ENCODE peak calls at places on chromosome 13, in eight cellular contexts. W, Z, U, K, E, V, I and Y are unnamed samples. For H3K36me3 and H3K4me1, the result is how much of the 10 kb centered on the place peaks cover.

GRCh38 chr13:69389899-69390298 is 717.7 kb upstream of the ATXN8OS start:
- DNase-seq in V (no peak), W (no peak), K (no peak), Z (no peak), I (no peak), E (no peak), U (no peak), Y (no peak)

GRCh38 chr13:36706755-36707154 is 32.9 kb downstream of the SERTM1 start:
- DNase-seq in K (no peak), I (no peak), W (no peak), U (no peak), E (no peak), V (no peak), Z (no peak), Y (no peak)

GRCh38 chr13:96796234-96796633 is 198.0 kb downstream of the OXGR1 start:
- DNase-seq in E (no peak), K (no peak), W (no peak), Z (no peak), I (no peak), U (no peak), V (no peak), Y (no peak)

GRCh38 chr13:25561842-25562241 is 190.1 kb downstream of the ATP8A2 start:
- DNase-seq in Z (no peak), V (no peak), I (no peak), E (no peak), K (no peak), W (no peak), U (no peak), Y (no peak)

GRCh38 chr13:71864981-71865857 is 1.8 kb downstream of the DACH1 start:
- DNase-seq in K (peak), U (no peak), I (peak), V (peak), W (peak), Z (peak), E (peak), Y (peak)

GRCh38 chr13:35903075-35903474 is 228.1 kb downstream of the DCLK1 start:
- DNase-seq in K (no peak), I (no peak), W (no peak), U (no peak), Z (no peak), E (no peak), V (no peak), Y (no peak)

GRCh38 chr13:41995946-41996345 is 35.0 kb upstream of the VWA8 start:
- DNase-seq in E (no peak), I (no peak), U (no peak), Z (no peak), K (no peak), W (no peak), V (peak), Y (no peak)

GRCh38 chr13:46544208-46544607 is 8.8 kb upstream of the LRCH1 start:
- DNase-seq in U (no peak), W (no peak), V (no peak), K (no peak), I (no peak), E (no peak), Z (no peak), Y (no peak)

GRCh38 chr13:29693297-29693945 is 97.9 kb upstream of the SLC7A1 start:
- DNase-seq in K (no peak), E (no peak), V (peak), Z (peak), U (no peak), I (no peak), W (no peak), Y (no peak)

GRCh38 chr13:103157434-103158145 is 91.4 kb upstream of the SLC10A2 start:
- DNase-seq in K (no peak), W (no peak), U (no peak), Z (no peak), V (no peak), E (no peak), I (no peak), Y (no peak)

GRCh38 chr13:34155931-34156607 is 338.1 kb downstream of the RFC3 start:
- DNase-seq in W (no peak), V (no peak), Z (no peak), K (no peak), E (no peak), U (no peak), I (no peak), Y (peak)

GRCh38 chr13:75760182-75760981 is 124.3 kb downstream of the LMO7 start:
- DNase-seq in W (peak), Z (peak), K (no peak), I (no peak), V (peak), E (peak), U (no peak), Y (no peak)

GRCh38 chr13:42486711-42487198 is 87.2 kb upstream of the TNFSF11 start:
- DNase-seq in E (no peak), K (no peak), U (no peak), V (peak), Z (no peak), W (no peak), I (no peak), Y (no peak)

GRCh38 chr13:73870970-73871935 is 263.0 kb downstream of the KLF12 start:
- DNase-seq in I (no peak), U (no peak), W (no peak), E (no peak), Z (no peak), V (no peak), K (no peak), Y (no peak)

GRCh38 chr13:26685606-26686005 is 75.0 kb downstream of the GPR12 start:
- DNase-seq in U (no peak), E (no peak), K (no peak), W (no peak), I (no peak), Z (no peak), V (no peak), Y (no peak)
- H3K36me3 ChIP-seq in U (under half), E (under half), K (under half), W (half or more), I (under half), Z (under half), V (under half), Y (under half)

DNA sequence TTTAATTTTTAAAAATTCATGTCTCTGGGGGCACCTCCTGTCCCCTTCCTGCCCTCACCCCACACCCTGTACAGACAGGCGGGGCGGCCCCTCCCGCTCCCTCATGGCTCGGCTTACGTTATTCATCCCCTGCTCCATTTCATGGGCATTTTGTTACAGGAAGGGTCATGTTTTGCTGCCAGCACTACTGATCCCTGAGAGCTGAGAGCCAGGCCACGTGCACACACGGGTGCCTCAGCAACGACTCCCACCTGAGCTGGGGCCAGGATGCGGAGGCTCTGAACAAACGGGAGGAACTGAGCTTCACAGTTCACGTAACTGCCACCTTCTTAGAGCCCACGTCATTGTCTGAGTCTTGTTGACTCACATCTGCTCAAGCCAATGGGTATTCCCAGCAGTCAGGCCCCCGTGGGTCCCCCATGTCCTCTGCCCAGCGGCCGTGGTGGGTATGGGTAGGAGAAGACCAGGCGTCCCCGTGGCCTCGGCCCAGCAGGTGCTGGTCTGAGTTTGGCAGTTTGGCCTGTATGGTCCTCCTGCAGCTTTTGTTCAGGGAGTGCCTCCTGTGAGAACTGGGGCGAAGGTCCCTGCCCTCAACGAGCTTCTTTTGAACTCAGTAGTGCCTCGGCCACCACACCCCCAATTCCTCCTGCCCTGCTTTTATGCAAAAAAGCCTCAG is 16.4 kb upstream of the TMEM255B start:
- DNase-seq in W (no peak), E (no peak), K (no peak), V (no peak), Z (no peak), U (no peak), I (no peak), Y (no peak)
- H3K4me1 ChIP-seq in W (under half), E (under half), K (under half), V (under half), Z (under half), U (under half), I (under half), Y (under half)

GRCh38 chr13:24452044-24452443 is 60.5 kb downstream of the PARP4 start:
- DNase-seq in Z (no peak), W (no peak), I (no peak), K (no peak), E (no peak), U (no peak), V (no peak), Y (no peak)
- H3K36me3 ChIP-seq in Z (under half), W (under half), I (half or more), K (under half), E (under half), U (under half), V (under half), Y (under half)

DNA sequence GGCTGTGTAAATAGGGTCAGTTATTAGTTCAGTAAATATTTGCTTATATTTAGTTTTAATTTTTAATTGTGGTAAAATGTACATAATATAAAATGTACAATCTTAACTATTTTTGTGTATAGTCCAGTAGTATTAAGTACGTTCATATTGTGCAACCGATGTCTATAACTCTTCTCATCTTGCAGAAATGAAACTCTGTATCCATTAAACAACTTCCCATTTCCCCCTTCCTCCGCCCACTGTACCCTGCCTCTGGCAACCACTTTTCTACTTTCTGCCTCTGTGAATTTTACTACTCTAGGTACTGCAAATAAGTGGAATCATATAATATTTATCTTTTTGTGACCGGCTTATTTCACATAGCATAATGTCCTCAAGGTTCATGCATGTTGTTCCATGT is 24.4 kb downstream of the UBAC2 start:
- DNase-seq in V (no peak), Z (no peak), W (no peak), I (no peak), E (no peak), K (no peak), U (no peak), Y (no peak)
- H3K4me1 ChIP-seq in V (under half), Z (under half), W (under half), I (under half), E (half or more), K (under half), U (under half), Y (under half)

GRCh38 chr13:49521216-49521615 is 25.5 kb downstream of the PHF11 start:
- DNase-seq in I (no peak), V (no peak), K (no peak), U (no peak), W (peak), Z (no peak), E (no peak), Y (no peak)
- H3K36me3 ChIP-seq in I (under half), V (under half), K (under half), U (under half), W (under half), Z (under half), E (under half), Y (under half)

GRCh38 chr13:51995677-51996551 is 15.3 kb downstream of the ATP7B start:
- DNase-seq in E (no peak), I (no peak), Z (peak), V (peak), W (no peak), K (no peak), U (no peak), Y (no peak)
- H3K4me1 ChIP-seq in E (under half), I (under half), Z (under half), V (half or more), W (under half), K (under half), U (under half), Y (under half)

GRCh38 chr13:26686285-26686684 is 74.3 kb downstream of the GPR12 start:
- DNase-seq in U (no peak), K (no peak), Z (no peak), E (no peak), V (no peak), I (no peak), W (no peak), Y (no peak)
- H3K36me3 ChIP-seq in U (under half), K (under half), Z (under half), E (under half), V (under half), I (under half), W (under half), Y (under half)

GRCh38 chr13:98976338-98976737 is 1.5 kb downstream of the DOCK9 start:
- DNase-seq in K (no peak), U (no peak), Z (no peak), V (no peak), E (no peak), I (no peak), W (no peak), Y (peak)

GRCh38 chr13:98975822-98976261 is 2.0 kb downstream of the DOCK9 start:
- DNase-seq in V (no peak), Z (no peak), U (no peak), I (no peak), E (no peak), W (peak), K (no peak), Y (no peak)

GRCh38 chr13:98978280-98978679 is 416 bp upstream of the DOCK9 start:
- DNase-seq in U (no peak), E (no peak), W (no peak), K (no peak), Z (no peak), I (no peak), V (no peak), Y (no peak)

GRCh38 chr13:98977568-98978270 is at the start of gene DOCK9:
- DNase-seq in I (peak), U (peak), V (peak), Z (peak), K (peak), W (peak), E (no peak), Y (peak)

DNA sequence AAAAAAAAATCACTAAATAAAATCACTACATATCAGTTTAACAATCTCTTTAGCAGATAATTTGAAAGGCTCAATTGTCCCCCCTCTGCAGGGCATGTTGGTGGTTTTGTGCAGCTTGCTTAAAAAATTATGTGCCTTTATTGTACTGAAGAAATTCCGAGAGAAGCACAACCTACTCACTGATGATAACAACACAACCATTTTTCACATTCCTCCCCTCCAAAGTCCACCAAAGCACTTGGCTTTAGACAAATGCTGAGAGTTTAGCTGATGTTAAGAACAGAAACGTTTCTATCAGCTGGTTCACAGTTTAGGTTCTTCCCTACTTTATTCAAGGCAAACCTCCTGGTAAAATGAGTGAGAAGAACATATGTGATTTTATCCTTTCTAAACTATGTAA is 923 bp downstream of the DOCK9 start:
- DNase-seq in U (no peak), I (no peak), V (no peak), W (peak), Z (no peak), E (no peak), K (no peak), Y (peak)
- H3K4me1 ChIP-seq in U (under half), I (under half), V (under half), W (under half), Z (under half), E (under half), K (under half), Y (under half)

GRCh38 chr13:30744686-30745085 is 9.3 kb downstream of the ALOX5AP start:
- DNase-seq in W (no peak), U (no peak), K (no peak), E (no peak), I (no peak), V (no peak), Z (no peak), Y (no peak)

GRCh38 chr13:30744056-30744684 is 8.8 kb downstream of the ALOX5AP start:
- DNase-seq in Z (peak), I (no peak), E (peak), U (no peak), W (no peak), K (peak), V (peak), Y (no peak)

GRCh38 chr13:30743319-30744055 is 8.1 kb downstream of the ALOX5AP start:
- DNase-seq in W (no peak), I (no peak), U (no peak), K (peak), E (no peak), V (peak), Z (peak), Y (no peak)

GRCh38 chr13:30739646-30740642 is 4.6 kb downstream of the ALOX5AP start:
- DNase-seq in I (no peak), W (no peak), Z (no peak), V (peak), K (no peak), U (no peak), E (peak), Y (peak)

GRCh38 chr13:30742896-30743295 is 7.6 kb downstream of the ALOX5AP start:
- DNase-seq in V (no peak), I (no peak), E (no peak), U (no peak), K (no peak), W (peak), Z (no peak), Y (no peak)
- H3K36me3 ChIP-seq in V (under half), I (under half), E (under half), U (under half), K (under half), W (under half), Z (under half), Y (under half)